ENCODE peak calls at places on chromosomes 3 and 15, in six cellular contexts. One of them, this sample, is unnamed.

GRCh38 chr3:67490658-67491057 is 163.8 kb downstream of the SUCLG2 start:
- DNase-seq in mesendoderm: no peak
- DNase-seq in trophoblast cell: no peak
- DNase-seq in H1: no peak
- DNase-seq in H9: no peak
- DNase-seq in neuronal stem cell: no peak
- DNase-seq in this sample: no peak

GRCh38 chr3:62562596-62562995 is 189.2 kb upstream of the FEZF2 start:
- DNase-seq in neuronal stem cell: no peak
- DNase-seq in H1: no peak
- DNase-seq in H9: no peak
- DNase-seq in mesendoderm: no peak
- DNase-seq in trophoblast cell: no peak
- DNase-seq in this sample: peak; percentile 27

GRCh38 chr3:193053031-193053430 is 135.4 kb upstream of the MB21D2 start:
- DNase-seq in trophoblast cell: no peak
- DNase-seq in H1: no peak
- DNase-seq in neuronal stem cell: no peak
- DNase-seq in H9: no peak
- DNase-seq in mesendoderm: no peak
- DNase-seq in this sample: no peak

GRCh38 chr3:188832146-188832545 is 339.6 kb upstream of the TPRG1 start:
- DNase-seq in trophoblast cell: no peak
- DNase-seq in H9: no peak
- DNase-seq in mesendoderm: no peak
- DNase-seq in H1: no peak
- DNase-seq in neuronal stem cell: no peak
- DNase-seq in this sample: no peak

GRCh38 chr15:69592954-69593353 is 140.3 kb downstream of the RPLP1 start:
- DNase-seq in neuronal stem cell: no peak
- DNase-seq in trophoblast cell: no peak
- DNase-seq in H9: no peak
- DNase-seq in H1: no peak
- DNase-seq in mesendoderm: peak; percentile 41
- DNase-seq in this sample: no peak

GRCh38 chr3:192372627-192373026 is 354.7 kb downstream of the FGF12 start:
- DNase-seq in mesendoderm: no peak
- DNase-seq in trophoblast cell: no peak
- DNase-seq in H1: no peak
- DNase-seq in neuronal stem cell: no peak
- DNase-seq in H9: no peak
- DNase-seq in this sample: no peak

GRCh38 chr3:155385896-155386295 is 92.4 kb upstream of the STRIT1 start:
- DNase-seq in trophoblast cell: no peak
- DNase-seq in mesendoderm: no peak
- DNase-seq in H1: no peak
- DNase-seq in neuronal stem cell: no peak
- DNase-seq in H9: no peak
- DNase-seq in this sample: no peak

GRCh38 chr3:177589041-177589650 is 391.9 kb upstream of the TBL1XR1 start:
- DNase-seq in trophoblast cell: no peak
- DNase-seq in H1: no peak
- DNase-seq in H9: no peak
- DNase-seq in neuronal stem cell: no peak
- DNase-seq in mesendoderm: no peak
- DNase-seq in this sample: no peak

GRCh38 chr3:10641760-10642159 is 136.4 kb upstream of the ATP2B2 start:
- DNase-seq in trophoblast cell: no peak
- DNase-seq in neuronal stem cell: no peak
- DNase-seq in H9: no peak
- DNase-seq in H1: no peak
- DNase-seq in mesendoderm: no peak
- DNase-seq in this sample: no peak

GRCh38 chr15:101560722-101561583 is 71.4 kb upstream of the PCSK6 start:
- DNase-seq in trophoblast cell: no peak
- DNase-seq in mesendoderm: no peak
- DNase-seq in H1: no peak
- DNase-seq in neuronal stem cell: no peak
- DNase-seq in H9: no peak
- DNase-seq in this sample: no peak

GRCh38 chr3:192281207-192281880 is 446.0 kb downstream of the FGF12 start:
- DNase-seq in mesendoderm: no peak
- DNase-seq in trophoblast cell: no peak
- DNase-seq in neuronal stem cell: no peak
- DNase-seq in H1: no peak
- DNase-seq in H9: no peak
- DNase-seq in this sample: no peak

GRCh38 chr3:195119461-195120198 is 151.3 kb downstream of the XXYLT1 start:
- DNase-seq in trophoblast cell: peak; percentile 91
- DNase-seq in mesendoderm: peak; percentile 96
- DNase-seq in H1: peak; percentile 75
- DNase-seq in neuronal stem cell: peak; percentile 54
- DNase-seq in H9: peak; percentile 81
- DNase-seq in this sample: peak; percentile 86

GRCh38 chr15:65110676-65111292 is 4.2 kb downstream of the UBAP1L start:
- DNase-seq in H1: no peak
- DNase-seq in neuronal stem cell: no peak
- DNase-seq in trophoblast cell: no peak
- DNase-seq in H9: no peak
- DNase-seq in mesendoderm: peak; percentile 82
- DNase-seq in this sample: peak; percentile 92

GRCh38 chr15:38941399-38941953 is 376.9 kb upstream of the RASGRP1 start:
- DNase-seq in mesendoderm: peak; percentile 30
- DNase-seq in neuronal stem cell: no peak
- DNase-seq in trophoblast cell: no peak
- DNase-seq in H1: no peak
- DNase-seq in H9: no peak
- DNase-seq in this sample: peak; percentile 46

GRCh38 chr3:23808525-23808924 is 2.8 kb downstream of the UBE2E1 start:
- DNase-seq in neuronal stem cell: no peak
- DNase-seq in H1: no peak
- DNase-seq in trophoblast cell: no peak
- DNase-seq in mesendoderm: no peak
- DNase-seq in H9: no peak
- DNase-seq in this sample: no peak

GRCh38 chr15:69813881-69814280 is 283.8 kb downstream of the TLE3 start:
- DNase-seq in trophoblast cell: peak; percentile 41
- DNase-seq in H1: no peak
- DNase-seq in mesendoderm: no peak
- DNase-seq in H9: no peak
- DNase-seq in neuronal stem cell: no peak
- DNase-seq in this sample: no peak

GRCh38 chr3:72097053-72097452 is 312.1 kb upstream of the PROK2 start:
- DNase-seq in mesendoderm: no peak
- DNase-seq in trophoblast cell: no peak
- DNase-seq in H9: no peak
- DNase-seq in H1: no peak
- DNase-seq in neuronal stem cell: no peak
- DNase-seq in this sample: no peak

GRCh38 chr3:59559721-59560514 is 510.1 kb upstream of the CFAP20DC start:
- DNase-seq in mesendoderm: peak; percentile 87
- DNase-seq in trophoblast cell: peak; percentile 27
- DNase-seq in H9: no peak
- DNase-seq in H1: no peak
- DNase-seq in neuronal stem cell: no peak
- DNase-seq in this sample: peak; percentile 97
- H2AK5ac ChIP-seq in mesendoderm: no peak overlapping the region
- H2AK5ac ChIP-seq in trophoblast cell: no peak overlapping the region
- H2AK5ac ChIP-seq in H9: no peak overlapping the region
- H2AK5ac ChIP-seq in H1: no peak overlapping the region
- H2AK5ac ChIP-seq in neuronal stem cell: no peak overlapping the region
- H2AK5ac ChIP-seq in this sample: peak overlapping the region; percentile 33

GRCh38 chr15:25437751-25438600 is 848 bp downstream of the UBE3A start:
- DNase-seq in mesendoderm: peak; percentile 82
- DNase-seq in neuronal stem cell: peak; percentile 74
- DNase-seq in H1: no peak
- DNase-seq in H9: peak; percentile 61
- DNase-seq in trophoblast cell: peak; percentile 69
- DNase-seq in this sample: peak; percentile 40
- H2BK120ac ChIP-seq in mesendoderm: peak overlapping the region; percentile 82
- H2BK120ac ChIP-seq in neuronal stem cell: no peak overlapping the region
- H2BK120ac ChIP-seq in H1: no peak overlapping the region
- H2BK120ac ChIP-seq in H9: no peak overlapping the region
- H2BK120ac ChIP-seq in trophoblast cell: peak overlapping the region; percentile 97
- H2BK120ac ChIP-seq in this sample: no peak overlapping the region

DNA sequence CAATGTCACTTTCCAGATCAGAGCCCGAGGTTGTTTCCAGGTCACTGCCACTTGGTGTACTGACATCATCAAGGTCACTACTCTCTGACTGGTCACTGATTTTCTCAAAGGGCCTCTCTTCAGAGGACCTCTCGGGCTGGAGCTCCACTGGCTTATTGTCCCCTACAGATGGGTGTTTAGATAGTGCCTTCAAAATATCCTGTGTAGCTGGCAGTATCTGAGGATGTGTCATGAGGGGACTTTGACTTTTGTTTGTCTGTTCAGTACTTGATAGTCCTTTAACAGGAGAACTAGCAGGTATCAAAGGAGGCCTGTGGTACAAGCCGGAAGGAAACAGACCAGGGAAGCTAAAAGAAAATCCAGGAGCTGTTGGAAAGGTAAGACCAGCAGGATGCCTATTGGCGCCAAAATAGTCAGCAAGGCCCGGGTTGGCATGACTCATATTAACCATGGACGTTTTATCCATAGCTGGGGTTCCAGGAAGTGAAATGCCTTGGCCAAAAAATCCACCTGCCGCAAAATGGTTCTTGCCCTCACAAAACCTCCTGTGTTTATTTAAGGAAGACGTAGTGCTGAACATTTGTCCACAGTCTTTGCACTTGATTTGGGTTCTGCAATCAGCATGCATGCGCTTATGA is 547.3 kb downstream of the MECOM start:
- DNase-seq in mesendoderm: no peak
- DNase-seq in H9: no peak
- DNase-seq in H1: no peak
- DNase-seq in neuronal stem cell: no peak
- DNase-seq in trophoblast cell: no peak
- DNase-seq in this sample: no peak
- H2AK5ac ChIP-seq in mesendoderm: no peak overlapping the region
- H2AK5ac ChIP-seq in H9: no peak overlapping the region
- H2AK5ac ChIP-seq in H1: no peak overlapping the region
- H2AK5ac ChIP-seq in neuronal stem cell: no peak overlapping the region
- H2AK5ac ChIP-seq in trophoblast cell: no peak overlapping the region
- H2AK5ac ChIP-seq in this sample: no peak overlapping the region

DNA sequence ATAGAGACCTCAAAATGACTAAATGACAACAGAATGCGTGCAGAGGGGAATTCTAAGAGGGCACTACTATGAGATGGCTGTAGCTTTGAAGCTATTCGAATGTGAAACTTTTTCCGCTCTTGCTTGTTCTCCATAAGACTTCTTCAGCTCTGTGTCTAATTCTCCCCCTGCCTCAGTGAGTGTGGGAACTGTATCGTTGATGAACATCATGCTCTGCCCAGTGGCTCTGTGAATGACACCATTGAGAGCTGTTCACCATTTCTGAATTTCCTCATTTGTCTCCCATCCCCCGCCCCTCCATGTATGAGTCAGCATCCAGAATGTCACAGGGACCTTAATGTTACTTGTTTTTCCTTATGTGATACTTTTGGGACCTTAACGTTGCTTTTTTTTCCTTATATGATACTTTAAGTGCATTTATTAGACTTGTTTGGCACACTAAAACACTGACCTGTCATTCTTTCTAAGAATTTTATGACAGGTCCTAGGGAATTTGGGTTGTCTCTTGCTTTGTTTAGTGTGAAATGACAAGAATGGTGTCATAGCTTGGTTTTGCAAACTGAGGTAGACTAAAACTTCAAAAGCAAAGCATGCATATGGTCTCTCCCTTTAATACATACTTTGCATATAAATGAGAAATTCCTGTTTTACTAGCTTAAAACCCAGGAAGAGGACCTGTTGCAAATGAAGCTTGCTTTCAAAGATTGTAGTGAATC is 99.6 kb downstream of the FNDC3B start:
- DNase-seq in H1: no peak
- DNase-seq in mesendoderm: peak; percentile 81
- DNase-seq in trophoblast cell: peak; percentile 58
- DNase-seq in H9: no peak
- DNase-seq in neuronal stem cell: no peak
- DNase-seq in this sample: peak; percentile 40
- H2BK120ac ChIP-seq in H1: peak overlapping the region; percentile 41
- H2BK120ac ChIP-seq in mesendoderm: no peak overlapping the region
- H2BK120ac ChIP-seq in trophoblast cell: no peak overlapping the region
- H2BK120ac ChIP-seq in H9: no peak overlapping the region
- H2BK120ac ChIP-seq in neuronal stem cell: no peak overlapping the region
- H2BK120ac ChIP-seq in this sample: peak overlapping the region; percentile 5

DNA sequence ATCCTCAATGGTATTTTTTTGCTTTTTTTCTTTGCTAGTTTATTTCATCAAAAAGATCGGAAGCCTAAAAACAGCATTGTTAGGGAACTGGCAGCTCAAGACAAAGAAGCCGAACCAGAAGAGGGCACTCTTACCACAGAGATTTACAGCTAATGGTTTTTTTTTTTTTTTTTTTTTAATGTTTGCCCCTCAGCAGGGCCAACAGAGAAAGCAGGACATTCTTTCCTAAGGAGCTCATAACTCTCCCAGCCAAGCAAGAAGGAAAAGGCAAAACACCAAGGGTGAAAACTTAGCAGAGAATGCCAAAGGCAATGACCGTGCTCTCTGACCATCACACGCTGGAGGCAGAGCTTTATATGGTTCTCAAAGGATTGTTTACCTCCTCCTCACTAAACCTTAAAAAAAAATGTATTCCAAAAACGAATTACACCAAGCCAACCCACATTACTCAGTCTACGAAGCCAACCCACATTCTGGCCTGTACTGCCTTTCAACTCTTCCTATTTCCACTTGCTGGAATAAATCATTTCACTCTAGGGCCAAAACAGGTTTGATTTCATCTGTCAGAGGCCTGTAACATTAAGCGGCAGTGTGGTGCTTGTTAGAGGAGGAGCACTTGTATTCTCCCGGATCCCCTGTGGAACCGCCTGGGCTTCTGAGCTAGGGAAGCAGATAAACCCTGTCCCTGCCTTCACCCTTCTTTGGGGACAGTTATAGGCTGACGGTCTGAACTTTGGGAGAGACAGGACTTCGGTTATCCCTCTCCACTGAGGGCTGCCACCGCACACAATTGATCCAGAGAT is 35.6 kb upstream of the GYG1 start:
- DNase-seq in mesendoderm: peak; percentile 89
- DNase-seq in H1: no peak
- DNase-seq in trophoblast cell: peak; percentile 14
- DNase-seq in H9: no peak
- DNase-seq in neuronal stem cell: peak; percentile 43
- DNase-seq in this sample: peak; percentile 95
- H2AK5ac ChIP-seq in mesendoderm: no peak overlapping the region
- H2AK5ac ChIP-seq in H1: no peak overlapping the region
- H2AK5ac ChIP-seq in trophoblast cell: no peak overlapping the region
- H2AK5ac ChIP-seq in H9: no peak overlapping the region
- H2AK5ac ChIP-seq in neuronal stem cell: no peak overlapping the region
- H2AK5ac ChIP-seq in this sample: peak overlapping the region; percentile 86

This sample was measured in IMR-90.